ENCODE peak calls at places on chromosomes 7 and 10, in ten cellular contexts. One of them, this sample, is unnamed.

GRCh38 chr7:27917119-27917518 is 177.2 kb downstream of the TAX1BP1 start:
- DNase-seq in Caco-2: no peak
- DNase-seq in CD8-positive, alpha-beta T cell: no peak
- DNase-seq in epithelial cell of esophagus: peak; percentile 92
- DNase-seq in cardiac muscle cell: no peak
- DNase-seq in kidney: no peak
- DNase-seq in astrocyte of the cerebellum: no peak
- DNase-seq in fibroblast of mammary gland: no peak
- DNase-seq in gastrocnemius medialis: no peak
- DNase-seq in fibroblast of lung: no peak
- DNase-seq in this sample: no peak

GRCh38 chr7:132930881-132931280 is 151.0 kb downstream of the CHCHD3 start:
- DNase-seq in cardiac muscle cell: no peak
- DNase-seq in kidney: no peak
- DNase-seq in epithelial cell of esophagus: peak; percentile 27
- DNase-seq in fibroblast of mammary gland: peak; percentile 20
- DNase-seq in CD8-positive, alpha-beta T cell: no peak
- DNase-seq in gastrocnemius medialis: no peak
- DNase-seq in Caco-2: no peak
- DNase-seq in fibroblast of lung: peak; percentile 24
- DNase-seq in astrocyte of the cerebellum: no peak
- DNase-seq in this sample: no peak

GRCh38 chr10:120819366-120819765 is 31.8 kb upstream of the WDR11 start:
- DNase-seq in CD8-positive, alpha-beta T cell: no peak
- DNase-seq in Caco-2: no peak
- DNase-seq in astrocyte of the cerebellum: peak; percentile 20
- DNase-seq in cardiac muscle cell: no peak
- DNase-seq in gastrocnemius medialis: no peak
- DNase-seq in kidney: no peak
- DNase-seq in epithelial cell of esophagus: no peak
- DNase-seq in fibroblast of mammary gland: no peak
- DNase-seq in fibroblast of lung: no peak
- DNase-seq in this sample: no peak

GRCh38 chr7:99311702-99312101 is 14.0 kb upstream of the ARPC1A start:
- DNase-seq in fibroblast of lung: no peak
- DNase-seq in Caco-2: no peak
- DNase-seq in kidney: no peak
- DNase-seq in fibroblast of mammary gland: no peak
- DNase-seq in gastrocnemius medialis: no peak
- DNase-seq in astrocyte of the cerebellum: no peak
- DNase-seq in epithelial cell of esophagus: peak; percentile 31
- DNase-seq in cardiac muscle cell: no peak
- DNase-seq in CD8-positive, alpha-beta T cell: no peak
- DNase-seq in this sample: no peak

GRCh38 chr7:1042161-1042833 is 2.0 kb upstream of the GPR146 start:
- DNase-seq in fibroblast of lung: no peak
- DNase-seq in Caco-2: no peak
- DNase-seq in epithelial cell of esophagus: no peak
- DNase-seq in cardiac muscle cell: no peak
- DNase-seq in CD8-positive, alpha-beta T cell: peak; percentile 28
- DNase-seq in astrocyte of the cerebellum: no peak
- DNase-seq in kidney: no peak
- DNase-seq in fibroblast of mammary gland: no peak
- DNase-seq in gastrocnemius medialis: no peak
- DNase-seq in this sample: no peak

GRCh38 chr10:17088118-17088806 is 41.3 kb downstream of the CUBN start:
- DNase-seq in astrocyte of the cerebellum: peak; percentile 33
- DNase-seq in fibroblast of mammary gland: peak; percentile 85
- DNase-seq in fibroblast of lung: peak; percentile 75
- DNase-seq in Caco-2: no peak
- DNase-seq in cardiac muscle cell: no peak
- DNase-seq in epithelial cell of esophagus: peak; percentile 90
- DNase-seq in CD8-positive, alpha-beta T cell: no peak
- DNase-seq in kidney: no peak
- DNase-seq in gastrocnemius medialis: no peak
- DNase-seq in this sample: peak; percentile 38

GRCh38 chr10:44966816-44967509 is 7.4 kb downstream of the RASSF4 start:
- DNase-seq in Caco-2: peak; percentile 29
- DNase-seq in kidney: no peak
- DNase-seq in cardiac muscle cell: no peak
- DNase-seq in epithelial cell of esophagus: no peak
- DNase-seq in CD8-positive, alpha-beta T cell: no peak
- DNase-seq in gastrocnemius medialis: no peak
- DNase-seq in fibroblast of mammary gland: no peak
- DNase-seq in astrocyte of the cerebellum: no peak
- DNase-seq in fibroblast of lung: no peak
- DNase-seq in this sample: no peak

GRCh38 chr10:124906551-124907001 is 35.3 kb upstream of the ZRANB1 start:
- DNase-seq in gastrocnemius medialis: no peak
- DNase-seq in Caco-2: no peak
- DNase-seq in fibroblast of lung: peak; percentile 93
- DNase-seq in kidney: no peak
- DNase-seq in astrocyte of the cerebellum: peak; percentile 79
- DNase-seq in cardiac muscle cell: peak; percentile 82
- DNase-seq in epithelial cell of esophagus: no peak
- DNase-seq in CD8-positive, alpha-beta T cell: no peak
- DNase-seq in fibroblast of mammary gland: peak; percentile 90
- DNase-seq in this sample: no peak

GRCh38 chr7:158256091-158256816 is 331.4 kb downstream of the PTPRN2 start:
- DNase-seq in epithelial cell of esophagus: no peak
- DNase-seq in astrocyte of the cerebellum: no peak
- DNase-seq in cardiac muscle cell: no peak
- DNase-seq in kidney: no peak
- DNase-seq in Caco-2: peak; percentile 5
- DNase-seq in fibroblast of mammary gland: no peak
- DNase-seq in gastrocnemius medialis: no peak
- DNase-seq in fibroblast of lung: no peak
- DNase-seq in CD8-positive, alpha-beta T cell: no peak
- DNase-seq in this sample: no peak

GRCh38 chr7:108136191-108136581 is 6.0 kb upstream of the LAMB4 start:
- DNase-seq in CD8-positive, alpha-beta T cell: no peak
- DNase-seq in epithelial cell of esophagus: no peak
- DNase-seq in kidney: no peak
- DNase-seq in gastrocnemius medialis: no peak
- DNase-seq in fibroblast of lung: peak; percentile 60
- DNase-seq in Caco-2: no peak
- DNase-seq in cardiac muscle cell: no peak
- DNase-seq in fibroblast of mammary gland: peak; percentile 14
- DNase-seq in astrocyte of the cerebellum: no peak
- DNase-seq in this sample: no peak

GRCh38 chr10:33113111-33113856 is 155.3 kb upstream of the ITGB1 start:
- DNase-seq in epithelial cell of esophagus: peak; percentile 60
- DNase-seq in fibroblast of mammary gland: peak; percentile 91
- DNase-seq in astrocyte of the cerebellum: no peak
- DNase-seq in gastrocnemius medialis: no peak
- DNase-seq in CD8-positive, alpha-beta T cell: no peak
- DNase-seq in kidney: no peak
- DNase-seq in cardiac muscle cell: peak; percentile 82
- DNase-seq in fibroblast of lung: peak; percentile 95
- DNase-seq in Caco-2: no peak
- DNase-seq in this sample: no peak
- H3K4me3 ChIP-seq in epithelial cell of esophagus: no peak overlapping the region
- H3K4me3 ChIP-seq in fibroblast of mammary gland: no peak overlapping the region
- H3K4me3 ChIP-seq in astrocyte of the cerebellum: no peak overlapping the region
- H3K4me3 ChIP-seq in gastrocnemius medialis: no peak overlapping the region
- H3K4me3 ChIP-seq in CD8-positive, alpha-beta T cell: no peak overlapping the region
- H3K4me3 ChIP-seq in kidney: no peak overlapping the region
- H3K4me3 ChIP-seq in cardiac muscle cell: no peak overlapping the region
- H3K4me3 ChIP-seq in fibroblast of lung: peak overlapping the region; percentile 4
- H3K4me3 ChIP-seq in Caco-2: no peak overlapping the region
- H3K4me3 ChIP-seq in this sample: no peak overlapping the region

GRCh38 chr7:2560175-2560695 is 1.5 kb downstream of the IQCE start:
- DNase-seq in epithelial cell of esophagus: no peak
- DNase-seq in CD8-positive, alpha-beta T cell: no peak
- DNase-seq in gastrocnemius medialis: no peak
- DNase-seq in kidney: no peak
- DNase-seq in fibroblast of lung: no peak
- DNase-seq in Caco-2: no peak
- DNase-seq in cardiac muscle cell: no peak
- DNase-seq in astrocyte of the cerebellum: no peak
- DNase-seq in fibroblast of mammary gland: peak; percentile 20
- DNase-seq in this sample: no peak
- H3K4me3 ChIP-seq in epithelial cell of esophagus: peak overlapping the region; percentile 74
- H3K4me3 ChIP-seq in CD8-positive, alpha-beta T cell: no peak overlapping the region
- H3K4me3 ChIP-seq in gastrocnemius medialis: no peak overlapping the region
- H3K4me3 ChIP-seq in kidney: peak overlapping the region; percentile 45
- H3K4me3 ChIP-seq in fibroblast of lung: peak overlapping the region; percentile 80
- H3K4me3 ChIP-seq in Caco-2: peak overlapping the region; percentile 89
- H3K4me3 ChIP-seq in cardiac muscle cell: peak overlapping the region; percentile 97
- H3K4me3 ChIP-seq in astrocyte of the cerebellum: peak overlapping the region; percentile 62
- H3K4me3 ChIP-seq in fibroblast of mammary gland: peak overlapping the region; percentile 74
- H3K4me3 ChIP-seq in this sample: peak overlapping the region; percentile 100

GRCh38 chr7:35971133-35971995 is 170.5 kb downstream of the SEPTIN7 start:
- DNase-seq in fibroblast of mammary gland: no peak
- DNase-seq in gastrocnemius medialis: no peak
- DNase-seq in cardiac muscle cell: peak; percentile 38
- DNase-seq in kidney: no peak
- DNase-seq in epithelial cell of esophagus: no peak
- DNase-seq in fibroblast of lung: no peak
- DNase-seq in Caco-2: no peak
- DNase-seq in CD8-positive, alpha-beta T cell: no peak
- DNase-seq in astrocyte of the cerebellum: no peak
- DNase-seq in this sample: peak; percentile 26

GRCh38 chr7:35969055-35969454 is 168.2 kb downstream of the SEPTIN7 start:
- DNase-seq in fibroblast of lung: no peak
- DNase-seq in gastrocnemius medialis: no peak
- DNase-seq in cardiac muscle cell: no peak
- DNase-seq in kidney: no peak
- DNase-seq in epithelial cell of esophagus: no peak
- DNase-seq in fibroblast of mammary gland: no peak
- DNase-seq in CD8-positive, alpha-beta T cell: no peak
- DNase-seq in Caco-2: no peak
- DNase-seq in astrocyte of the cerebellum: no peak
- DNase-seq in this sample: no peak

GRCh38 chr7:35968140-35968940 is 167.5 kb downstream of the SEPTIN7 start:
- DNase-seq in fibroblast of lung: no peak
- DNase-seq in epithelial cell of esophagus: no peak
- DNase-seq in CD8-positive, alpha-beta T cell: no peak
- DNase-seq in cardiac muscle cell: no peak
- DNase-seq in kidney: peak; percentile 69
- DNase-seq in astrocyte of the cerebellum: no peak
- DNase-seq in fibroblast of mammary gland: no peak
- DNase-seq in gastrocnemius medialis: no peak
- DNase-seq in Caco-2: no peak
- DNase-seq in this sample: no peak

GRCh38 chr7:35970458-35970857 is 169.6 kb downstream of the SEPTIN7 start:
- DNase-seq in epithelial cell of esophagus: no peak
- DNase-seq in astrocyte of the cerebellum: no peak
- DNase-seq in CD8-positive, alpha-beta T cell: no peak
- DNase-seq in gastrocnemius medialis: no peak
- DNase-seq in fibroblast of lung: no peak
- DNase-seq in fibroblast of mammary gland: no peak
- DNase-seq in Caco-2: no peak
- DNase-seq in kidney: no peak
- DNase-seq in cardiac muscle cell: no peak
- DNase-seq in this sample: no peak

GRCh38 chr7:35967366-35968139 is 166.7 kb downstream of the SEPTIN7 start:
- DNase-seq in cardiac muscle cell: peak; percentile 13
- DNase-seq in epithelial cell of esophagus: no peak
- DNase-seq in astrocyte of the cerebellum: no peak
- DNase-seq in fibroblast of lung: no peak
- DNase-seq in CD8-positive, alpha-beta T cell: no peak
- DNase-seq in fibroblast of mammary gland: no peak
- DNase-seq in Caco-2: no peak
- DNase-seq in kidney: peak; percentile 61
- DNase-seq in gastrocnemius medialis: no peak
- DNase-seq in this sample: no peak
- H3K4me3 ChIP-seq in cardiac muscle cell: no peak overlapping the region
- H3K4me3 ChIP-seq in epithelial cell of esophagus: no peak overlapping the region
- H3K4me3 ChIP-seq in astrocyte of the cerebellum: no peak overlapping the region
- H3K4me3 ChIP-seq in fibroblast of lung: no peak overlapping the region
- H3K4me3 ChIP-seq in CD8-positive, alpha-beta T cell: no peak overlapping the region
- H3K4me3 ChIP-seq in fibroblast of mammary gland: no peak overlapping the region
- H3K4me3 ChIP-seq in Caco-2: no peak overlapping the region
- H3K4me3 ChIP-seq in kidney: no peak overlapping the region
- H3K4me3 ChIP-seq in gastrocnemius medialis: no peak overlapping the region
- H3K4me3 ChIP-seq in this sample: no peak overlapping the region

GRCh38 chr10:86403183-86403797 is 36.7 kb upstream of the GRID1 start:
- DNase-seq in fibroblast of lung: no peak
- DNase-seq in cardiac muscle cell: no peak
- DNase-seq in CD8-positive, alpha-beta T cell: no peak
- DNase-seq in epithelial cell of esophagus: no peak
- DNase-seq in gastrocnemius medialis: no peak
- DNase-seq in kidney: no peak
- DNase-seq in astrocyte of the cerebellum: no peak
- DNase-seq in fibroblast of mammary gland: no peak
- DNase-seq in Caco-2: no peak
- DNase-seq in this sample: no peak

GRCh38 chr10:86399879-86400704 is 33.5 kb upstream of the GRID1 start:
- DNase-seq in cardiac muscle cell: peak; percentile 98
- DNase-seq in Caco-2: peak; percentile 95
- DNase-seq in epithelial cell of esophagus: peak; percentile 96
- DNase-seq in astrocyte of the cerebellum: peak; percentile 74
- DNase-seq in fibroblast of lung: peak; percentile 92
- DNase-seq in kidney: peak; percentile 98
- DNase-seq in fibroblast of mammary gland: peak; percentile 92
- DNase-seq in gastrocnemius medialis: peak; percentile 83
- DNase-seq in CD8-positive, alpha-beta T cell: peak; percentile 96
- DNase-seq in this sample: peak; percentile 81

GRCh38 chr10:86402283-86402931 is 35.8 kb upstream of the GRID1 start:
- DNase-seq in Caco-2: no peak
- DNase-seq in fibroblast of lung: no peak
- DNase-seq in fibroblast of mammary gland: no peak
- DNase-seq in kidney: no peak
- DNase-seq in gastrocnemius medialis: no peak
- DNase-seq in astrocyte of the cerebellum: no peak
- DNase-seq in CD8-positive, alpha-beta T cell: no peak
- DNase-seq in epithelial cell of esophagus: no peak
- DNase-seq in cardiac muscle cell: peak; percentile 16
- DNase-seq in this sample: no peak

GRCh38 chr10:86400705-86401587 is 34.4 kb upstream of the GRID1 start:
- DNase-seq in CD8-positive, alpha-beta T cell: peak; percentile 71
- DNase-seq in kidney: peak; percentile 86
- DNase-seq in Caco-2: no peak
- DNase-seq in fibroblast of lung: no peak
- DNase-seq in cardiac muscle cell: peak; percentile 42
- DNase-seq in astrocyte of the cerebellum: no peak
- DNase-seq in fibroblast of mammary gland: no peak
- DNase-seq in gastrocnemius medialis: no peak
- DNase-seq in epithelial cell of esophagus: peak; percentile 60
- DNase-seq in this sample: peak; percentile 34

DNA sequence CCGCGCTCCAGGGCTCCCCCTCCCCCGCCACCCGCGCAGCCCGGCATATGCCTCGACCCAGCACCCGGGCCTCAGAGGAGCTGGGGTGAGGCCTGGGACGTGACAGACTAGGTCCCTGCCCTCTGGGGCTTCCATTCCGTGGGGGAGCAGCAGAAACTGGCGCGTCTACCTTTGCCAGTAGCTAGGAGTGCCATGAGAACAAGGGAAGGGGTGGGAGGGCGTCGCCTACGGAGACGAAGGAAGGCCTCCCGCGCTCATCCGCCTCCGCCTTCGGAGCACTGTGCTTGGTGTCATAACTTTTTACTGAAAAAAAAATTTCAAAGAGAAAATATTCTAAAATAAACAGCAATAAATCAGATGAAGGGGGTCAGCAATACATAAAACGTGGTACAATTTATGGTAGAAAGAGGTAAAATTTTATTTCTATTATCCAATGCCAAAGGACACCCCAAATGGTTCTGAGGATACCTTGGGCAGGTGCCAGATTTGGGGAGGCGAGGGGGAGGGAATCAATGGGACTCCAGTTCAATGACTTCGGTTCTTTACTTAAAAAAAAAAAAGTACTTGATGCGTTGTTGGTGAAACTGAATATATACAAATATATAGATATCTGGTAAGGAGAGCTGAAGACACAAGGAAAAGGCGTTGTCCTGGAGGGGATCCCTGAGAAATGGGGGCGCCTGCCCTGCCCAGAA is 35.1 kb upstream of the GRID1 start:
- DNase-seq in cardiac muscle cell: peak; percentile 23
- DNase-seq in fibroblast of lung: no peak
- DNase-seq in kidney: peak; percentile 78
- DNase-seq in epithelial cell of esophagus: peak; percentile 36
- DNase-seq in fibroblast of mammary gland: no peak
- DNase-seq in gastrocnemius medialis: no peak
- DNase-seq in astrocyte of the cerebellum: no peak
- DNase-seq in Caco-2: no peak
- DNase-seq in CD8-positive, alpha-beta T cell: peak; percentile 17
- DNase-seq in this sample: no peak
- H3K4me3 ChIP-seq in cardiac muscle cell: peak overlapping the region; percentile 49
- H3K4me3 ChIP-seq in fibroblast of lung: no peak overlapping the region
- H3K4me3 ChIP-seq in kidney: peak overlapping the region; percentile 29
- H3K4me3 ChIP-seq in epithelial cell of esophagus: peak overlapping the region; percentile 56
- H3K4me3 ChIP-seq in fibroblast of mammary gland: peak overlapping the region; percentile 57
- H3K4me3 ChIP-seq in gastrocnemius medialis: peak overlapping the region; percentile 92
- H3K4me3 ChIP-seq in astrocyte of the cerebellum: peak overlapping the region; percentile 57
- H3K4me3 ChIP-seq in Caco-2: peak overlapping the region; percentile 57
- H3K4me3 ChIP-seq in CD8-positive, alpha-beta T cell: peak overlapping the region; percentile 89
- H3K4me3 ChIP-seq in this sample: peak overlapping the region; percentile 66